ENCODE peak calls at places on chromosomes 12 and 14, in seven cellular contexts. One of them, this sample, is unnamed.

GRCh38 chr12:51759175-51759574 is 89.3 kb downstream of the FIGNL2 start:
- DNase-seq in activated gamma-delta T cell: no peak
- DNase-seq in CD14-positive monocyte: no peak
- DNase-seq in C1 segment of cervical spinal cord: no peak
- DNase-seq in T47D: no peak
- DNase-seq in stimulated activated CD4-positive, alpha-beta T cell treated with anti-CD3 and anti-CD28 coated beads, Interleukin-4, amount 100 ng/mL, for 24 hours: no peak
- DNase-seq in NAMALWA: no peak
- DNase-seq in this sample: no peak

GRCh38 chr14:99658218-99658617 is 13.3 kb downstream of the HHIPL1 start:
- DNase-seq in T47D: no peak
- DNase-seq in C1 segment of cervical spinal cord: no peak
- DNase-seq in stimulated activated CD4-positive, alpha-beta T cell treated with anti-CD3 and anti-CD28 coated beads, Interleukin-4, amount 100 ng/mL, for 24 hours: no peak
- DNase-seq in CD14-positive monocyte: no peak
- DNase-seq in NAMALWA: no peak
- DNase-seq in activated gamma-delta T cell: no peak
- DNase-seq in this sample: no peak

GRCh38 chr12:123991402-123991951 is 18.5 kb downstream of the ZNF664 start:
- DNase-seq in C1 segment of cervical spinal cord: no peak
- DNase-seq in NAMALWA: no peak
- DNase-seq in T47D: no peak
- DNase-seq in activated gamma-delta T cell: no peak
- DNase-seq in stimulated activated CD4-positive, alpha-beta T cell treated with anti-CD3 and anti-CD28 coated beads, Interleukin-4, amount 100 ng/mL, for 24 hours: no peak
- DNase-seq in CD14-positive monocyte: no peak
- DNase-seq in this sample: no peak

GRCh38 chr12:122355702-122356101 is 66.8 kb downstream of the CLIP1 start:
- DNase-seq in T47D: no peak
- DNase-seq in stimulated activated CD4-positive, alpha-beta T cell treated with anti-CD3 and anti-CD28 coated beads, Interleukin-4, amount 100 ng/mL, for 24 hours: no peak
- DNase-seq in activated gamma-delta T cell: no peak
- DNase-seq in C1 segment of cervical spinal cord: no peak
- DNase-seq in CD14-positive monocyte: no peak
- DNase-seq in NAMALWA: peak
- DNase-seq in this sample: no peak

GRCh38 chr12:132503611-132504204 is 13.8 kb downstream of the FBRSL1 start:
- DNase-seq in NAMALWA: no peak
- DNase-seq in stimulated activated CD4-positive, alpha-beta T cell treated with anti-CD3 and anti-CD28 coated beads, Interleukin-4, amount 100 ng/mL, for 24 hours: no peak
- DNase-seq in T47D: no peak
- DNase-seq in C1 segment of cervical spinal cord: no peak
- DNase-seq in CD14-positive monocyte: no peak
- DNase-seq in activated gamma-delta T cell: no peak
- DNase-seq in this sample: no peak

GRCh38 chr14:92850492-92850891 is 56.4 kb downstream of the GOLGA5 start:
- DNase-seq in T47D: peak
- DNase-seq in activated gamma-delta T cell: no peak
- DNase-seq in CD14-positive monocyte: no peak
- DNase-seq in NAMALWA: no peak
- DNase-seq in C1 segment of cervical spinal cord: no peak
- DNase-seq in stimulated activated CD4-positive, alpha-beta T cell treated with anti-CD3 and anti-CD28 coated beads, Interleukin-4, amount 100 ng/mL, for 24 hours: no peak
- DNase-seq in this sample: no peak

GRCh38 chr14:38618514-38618913 is 362.6 kb upstream of the CLEC14A start:
- DNase-seq in NAMALWA: peak
- DNase-seq in CD14-positive monocyte: no peak
- DNase-seq in T47D: no peak
- DNase-seq in stimulated activated CD4-positive, alpha-beta T cell treated with anti-CD3 and anti-CD28 coated beads, Interleukin-4, amount 100 ng/mL, for 24 hours: no peak
- DNase-seq in activated gamma-delta T cell: no peak
- DNase-seq in C1 segment of cervical spinal cord: no peak
- DNase-seq in this sample: no peak

GRCh38 chr14:21846227-21846885 is 172.7 kb upstream of the OR4E1 start:
- DNase-seq in activated gamma-delta T cell: no peak
- DNase-seq in stimulated activated CD4-positive, alpha-beta T cell treated with anti-CD3 and anti-CD28 coated beads, Interleukin-4, amount 100 ng/mL, for 24 hours: peak
- DNase-seq in NAMALWA: peak
- DNase-seq in C1 segment of cervical spinal cord: peak
- DNase-seq in CD14-positive monocyte: no peak
- DNase-seq in T47D: peak
- DNase-seq in this sample: peak

GRCh38 chr12:131076791-131077747 is 123.4 kb downstream of the ADGRD1 start:
- DNase-seq in C1 segment of cervical spinal cord: no peak
- DNase-seq in T47D: no peak
- DNase-seq in NAMALWA: no peak
- DNase-seq in activated gamma-delta T cell: no peak
- DNase-seq in stimulated activated CD4-positive, alpha-beta T cell treated with anti-CD3 and anti-CD28 coated beads, Interleukin-4, amount 100 ng/mL, for 24 hours: no peak
- DNase-seq in CD14-positive monocyte: no peak
- DNase-seq in this sample: no peak

GRCh38 chr12:25480145-25480544 is 72.9 kb downstream of the LMNTD1 start:
- DNase-seq in NAMALWA: no peak
- DNase-seq in stimulated activated CD4-positive, alpha-beta T cell treated with anti-CD3 and anti-CD28 coated beads, Interleukin-4, amount 100 ng/mL, for 24 hours: no peak
- DNase-seq in CD14-positive monocyte: no peak
- DNase-seq in activated gamma-delta T cell: no peak
- DNase-seq in T47D: peak
- DNase-seq in C1 segment of cervical spinal cord: no peak
- DNase-seq in this sample: no peak

GRCh38 chr14:94971750-94972149 is 185.6 kb downstream of the DICER1 start:
- DNase-seq in stimulated activated CD4-positive, alpha-beta T cell treated with anti-CD3 and anti-CD28 coated beads, Interleukin-4, amount 100 ng/mL, for 24 hours: no peak
- DNase-seq in activated gamma-delta T cell: no peak
- DNase-seq in CD14-positive monocyte: no peak
- DNase-seq in NAMALWA: no peak
- DNase-seq in C1 segment of cervical spinal cord: no peak
- DNase-seq in T47D: no peak
- DNase-seq in this sample: no peak

GRCh38 chr12:113912761-113913295 is 53.3 kb downstream of the RBM19 start:
- DNase-seq in NAMALWA: peak
- DNase-seq in C1 segment of cervical spinal cord: peak
- DNase-seq in CD14-positive monocyte: peak
- DNase-seq in stimulated activated CD4-positive, alpha-beta T cell treated with anti-CD3 and anti-CD28 coated beads, Interleukin-4, amount 100 ng/mL, for 24 hours: peak
- DNase-seq in activated gamma-delta T cell: no peak
- DNase-seq in T47D: peak
- DNase-seq in this sample: peak

GRCh38 chr12:60819794-60820193 is 1224.0 kb downstream of the SLC16A7 start:
- DNase-seq in activated gamma-delta T cell: no peak
- DNase-seq in stimulated activated CD4-positive, alpha-beta T cell treated with anti-CD3 and anti-CD28 coated beads, Interleukin-4, amount 100 ng/mL, for 24 hours: no peak
- DNase-seq in NAMALWA: no peak
- DNase-seq in C1 segment of cervical spinal cord: no peak
- DNase-seq in T47D: no peak
- DNase-seq in CD14-positive monocyte: no peak
- DNase-seq in this sample: no peak